ENCODE peak calls at places on chromosomes 4 and X, in seven cellular contexts. Q is neural progenitor cell, B is Caco-2, N is HFF-Myc, H is lung, Z is dorsolateral prefrontal cortex, D is ovary. L is an unnamed sample.

GRCh38 chr4:152389359-152389758 is 146.5 kb downstream of the FBXW7 start:
- DNase-seq in Q (no peak), B (no peak), N (no peak), H (no peak), Z (no peak), D (no peak), L (no peak)

GRCh38 chr4:118823471-118823870 is 12.5 kb downstream of the SEC24D start:
- DNase-seq in Q (no peak), B (no peak), N (no peak), H (peak), Z (no peak), D (no peak), L (no peak)

GRCh38 chrX:84611843-84612636 is 109.8 kb upstream of the HDX start:
- DNase-seq in Q (no peak), B (no peak), N (no peak), H (no peak), Z (no peak), D (no peak), L (no peak)

GRCh38 chr4:118388621-118389020 is 35.8 kb upstream of the PRSS12 start:
- DNase-seq in Q (peak), B (no peak), N (no peak), H (no peak), Z (no peak), D (no peak), L (no peak)

GRCh38 chr4:8176547-8177399 is 18.2 kb upstream of the ABLIM2 start:
- DNase-seq in Q (peak), B (peak), N (no peak), H (no peak), Z (no peak), D (no peak), L (peak)

GRCh38 chr4:98474408-98474844 is 184.0 kb downstream of the TSPAN5 start:
- DNase-seq in Q (no peak), B (no peak), N (no peak), H (no peak), Z (no peak), D (no peak), L (peak)

GRCh38 chrX:139290310-139290709 is 240.2 kb upstream of the F9 start:
- DNase-seq in Q (no peak), B (no peak), N (no peak), H (no peak), Z (no peak), D (no peak), L (no peak)

GRCh38 chr4:119898211-119898610 is 168.4 kb downstream of the MAD2L1 start:
- DNase-seq in Q (no peak), B (no peak), N (no peak), H (no peak), Z (no peak), D (no peak), L (no peak)

GRCh38 chr4:80492761-80493160 is 157.2 kb downstream of the CFAP299 start:
- DNase-seq in Q (no peak), B (no peak), N (no peak), H (no peak), Z (no peak), D (no peak), L (no peak)

GRCh38 chr4:26010266-26010665 is 96.2 kb downstream of the SMIM20 start:
- DNase-seq in Q (no peak), B (no peak), N (no peak), H (no peak), Z (no peak), D (no peak), L (peak)

GRCh38 chr4:152161676-152162330 is 374.1 kb downstream of the FBXW7 start:
- DNase-seq in Q (no peak), B (no peak), N (no peak), H (no peak), Z (no peak), D (no peak), L (peak)

GRCh38 chr4:6270691-6271121 is 1.1 kb downstream of the WFS1 start:
- DNase-seq in Q (no peak), B (no peak), N (no peak), H (no peak), Z (no peak), D (peak), L (peak)

GRCh38 chr4:165328708-165329107 is 1.2 kb downstream of the MSMO1 start:
- DNase-seq in Q (peak), B (no peak), N (no peak), H (no peak), Z (no peak), D (no peak), L (no peak)

GRCh38 chr4:6227412-6228157 is 27.2 kb upstream of the JAKMIP1 start:
- DNase-seq in Q (no peak), B (no peak), N (no peak), H (no peak), Z (no peak), D (no peak), L (no peak)

GRCh38 chr4:28776004-28776403 is 1915.4 kb downstream of the STIM2 start:
- DNase-seq in Q (no peak), B (no peak), N (no peak), H (no peak), Z (no peak), D (no peak), L (no peak)

GRCh38 chr4:187271848-187272247 is 548.2 kb upstream of the FAT1 start:
- DNase-seq in Q (no peak), B (no peak), N (no peak), H (no peak), Z (no peak), D (no peak), L (no peak)

GRCh38 chr4:112897548-112897947 is 151.9 kb upstream of the ANK2 start:
- DNase-seq in Q (peak), B (no peak), N (no peak), H (no peak), Z (peak), D (no peak), L (no peak)

GRCh38 chr4:6912412-6912811 is 2.8 kb downstream of the TBC1D14 start:
- DNase-seq in Q (no peak), B (no peak), N (no peak), H (no peak), Z (no peak), D (no peak), L (no peak)

GRCh38 chr4:52954771-52955170 is 92.7 kb downstream of the RASL11B start:
- DNase-seq in Q (no peak), B (peak), N (no peak), H (no peak), Z (no peak), D (peak), L (no peak)

GRCh38 chrX:9961750-9962149 is 5.4 kb upstream of the CLDN34 start:
- DNase-seq in Q (no peak), B (no peak), N (no peak), H (no peak), Z (no peak), D (no peak), L (no peak)

GRCh38 chrX:9953396-9953795 is 13.8 kb upstream of the CLDN34 start:
- DNase-seq in Q (no peak), B (no peak), N (no peak), H (no peak), Z (no peak), D (no peak), L (no peak)

GRCh38 chrX:9955506-9955905 is 11.7 kb upstream of the CLDN34 start:
- DNase-seq in Q (no peak), B (no peak), N (no peak), H (no peak), Z (no peak), D (no peak), L (peak)

GRCh38 chrX:9958183-9958582 is 9.0 kb upstream of the CLDN34 start:
- DNase-seq in Q (no peak), B (no peak), N (no peak), H (no peak), Z (no peak), D (no peak), L (no peak)

GRCh38 chrX:9957743-9958142 is 9.4 kb upstream of the CLDN34 start:
- DNase-seq in Q (no peak), B (no peak), N (no peak), H (no peak), Z (no peak), D (no peak), L (no peak)
- TF ChIP-seq CTCF in Q (peak), B (no peak), N (no peak), H (no peak), Z (no peak), D (no peak), L (no peak)

DNA sequence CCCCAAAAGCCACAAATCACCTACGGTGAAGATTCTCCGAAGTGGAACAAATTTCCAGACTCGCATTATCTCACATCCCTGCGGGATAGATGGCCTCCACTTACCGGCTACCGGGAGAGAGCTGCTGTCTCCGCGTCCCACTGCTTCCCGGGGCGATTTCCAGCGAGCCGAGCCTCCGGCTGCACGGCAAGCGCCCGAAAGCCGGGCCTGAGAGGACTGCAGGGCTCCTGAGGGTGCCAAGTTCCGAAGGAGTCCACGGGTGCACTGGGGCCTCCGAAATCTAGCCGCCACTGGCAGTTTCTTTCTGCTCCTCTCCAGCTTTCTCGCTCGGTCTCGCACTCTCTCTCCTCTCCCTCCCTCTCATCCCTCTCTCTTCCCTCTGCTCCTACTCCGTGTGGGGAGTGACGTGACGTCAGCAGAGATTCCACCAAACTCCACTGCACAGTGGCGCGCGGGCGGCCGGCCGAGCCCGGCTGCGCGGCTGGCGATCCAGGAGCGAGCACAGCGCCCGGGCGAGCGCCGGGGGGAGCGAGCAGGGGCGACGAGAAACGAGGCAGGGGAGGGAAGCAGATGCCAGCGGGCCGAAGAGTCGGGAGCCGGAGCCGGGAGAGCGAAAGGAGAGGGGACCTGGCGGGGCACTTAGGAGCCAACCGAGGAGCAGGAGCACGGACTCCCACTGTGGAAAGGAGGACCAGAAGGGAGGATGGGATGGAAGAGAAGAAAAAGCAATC is 14.0 kb upstream of the PITX2 start:
- DNase-seq in Q (peak), B (peak), N (peak), H (no peak), Z (no peak), D (no peak), L (peak)
- H3K4me3 ChIP-seq in Q (peak), B (peak), N (peak), H (no peak), Z (peak), D (peak), L (peak)

GRCh38 chrX:2424317-2424716 is 76.5 kb downstream of the DHRSX start:
- DNase-seq in Q (no peak), B (no peak), N (no peak), H (no peak), Z (no peak), D (no peak), L (no peak)

GRCh38 chrX:2427147-2427546 is 73.6 kb downstream of the DHRSX start:
- DNase-seq in Q (no peak), B (no peak), N (no peak), H (no peak), Z (no peak), D (no peak), L (no peak)

GRCh38 chrX:2426289-2426882 is 74.4 kb downstream of the DHRSX start:
- DNase-seq in Q (no peak), B (no peak), N (no peak), H (no peak), Z (no peak), D (no peak), L (no peak)

GRCh38 chrX:2423899-2424298 is 76.9 kb downstream of the DHRSX start:
- DNase-seq in Q (no peak), B (no peak), N (no peak), H (no peak), Z (no peak), D (no peak), L (no peak)

DNA sequence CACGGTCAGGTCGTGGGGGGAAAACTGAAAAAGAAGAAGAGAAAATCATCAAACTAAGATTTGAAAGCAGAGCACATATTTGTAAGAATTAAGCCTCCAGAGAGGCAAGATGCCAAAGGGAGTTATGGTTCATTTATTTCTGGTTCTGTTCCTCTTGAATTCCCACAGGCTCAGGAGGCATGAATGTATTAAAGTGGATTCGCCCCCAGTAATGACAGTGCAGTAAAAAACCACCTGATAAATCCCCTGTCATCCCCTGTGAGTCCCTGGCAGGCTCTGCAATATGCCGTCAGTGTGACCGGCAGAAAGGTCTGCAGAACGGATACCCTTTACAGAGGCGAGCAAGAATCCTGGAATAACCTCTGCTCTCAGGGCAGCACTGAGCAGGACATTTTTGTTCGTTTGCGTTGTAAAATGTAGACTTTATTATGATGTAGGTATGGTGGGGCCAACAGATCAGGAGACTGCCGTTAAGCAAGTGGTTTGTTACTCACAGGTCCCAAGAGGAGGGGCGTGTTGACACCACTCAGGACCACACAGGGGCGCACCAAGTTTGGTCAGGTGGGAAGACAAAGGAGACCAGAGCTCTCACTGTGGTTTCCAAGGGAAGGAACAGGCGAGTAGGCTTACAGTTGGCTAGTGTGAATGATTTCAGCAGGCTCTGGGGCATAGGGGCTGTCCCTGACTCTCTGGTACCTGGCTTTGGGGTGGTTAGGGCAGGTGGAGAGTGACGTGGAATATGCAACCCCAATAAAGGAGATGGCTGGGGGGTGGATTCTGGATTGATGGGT is 75.3 kb downstream of the DHRSX start:
- DNase-seq in Q (no peak), B (no peak), N (no peak), H (no peak), Z (no peak), D (no peak), L (no peak)
- TF ChIP-seq CTCF in Q (no peak), B (no peak), N (no peak), H (no peak), Z (no peak), D (no peak), L (no peak)

GRCh38 chr4:140163029-140163810 is 9.2 kb upstream of the MAML3 start:
- DNase-seq in Q (peak), B (no peak), N (peak), H (no peak), Z (no peak), D (peak), L (peak)
- H3K4me3 ChIP-seq in Q (no peak), B (no peak), N (no peak), H (no peak), Z (peak), D (no peak), L (peak)

GRCh38 chr4:126916626-126917140 is 716.1 kb upstream of the INTU start:
- DNase-seq in Q (no peak), B (no peak), N (peak), H (no peak), Z (no peak), D (no peak), L (peak)
- TF ChIP-seq CTCF in Q (no peak), B (no peak), N (peak), H (no peak), Z (no peak), D (no peak), L (peak)

L was measured in fibroblast of the aortic adventitia.